ENCODE peak calls at places on chromosomes 7 and 10, in six cellular contexts. K is bronchial epithelial cell, O is HL-60, N is neural crest cell, H is BE2C, S is GM13976. X is an unnamed sample.

GRCh38 chr10:29634764-29635625 is at the start of gene SVIL:
- DNase-seq in K (peak; percentile 97), O (no peak), N (no peak), H (peak; percentile 33), S (no peak), X (no peak)

GRCh38 chr7:20440472-20441105 is 109.9 kb downstream of the ITGB8 start:
- DNase-seq in K (peak; percentile 38), O (peak; percentile 17), N (peak; percentile 25), H (peak; percentile 42), S (no peak), X (no peak)

GRCh38 chr10:97153276-97153850 is 32.4 kb downstream of the SLIT1 start:
- DNase-seq in K (no peak), O (no peak), N (no peak), H (no peak), S (no peak), X (no peak)

GRCh38 chr7:128940494-128941322 is 3.0 kb downstream of the IRF5 start:
- DNase-seq in K (no peak), O (peak; percentile 93), N (no peak), H (no peak), S (peak; percentile 90), X (no peak)

GRCh38 chr10:77360835-77361234 is 276.8 kb downstream of the KCNMA1 start:
- DNase-seq in K (no peak), O (no peak), N (no peak), H (no peak), S (no peak), X (no peak)

GRCh38 chr7:64885520-64886240 is 17.4 kb upstream of the ZNF273 start:
- DNase-seq in K (no peak), O (no peak), N (no peak), H (no peak), S (no peak), X (peak; percentile 4)

GRCh38 chr10:58384095-58384494 is 1.1 kb upstream of the TFAM start:
- DNase-seq in K (no peak), O (peak; percentile 62), N (no peak), H (no peak), S (peak; percentile 50), X (no peak)

GRCh38 chr7:26843696-26844095 is 20.7 kb downstream of the SKAP2 start:
- DNase-seq in K (no peak), O (no peak), N (no peak), H (no peak), S (no peak), X (no peak)

GRCh38 chr7:41328544-41328943 is 374.3 kb downstream of the INHBA start:
- DNase-seq in K (no peak), O (no peak), N (no peak), H (no peak), S (no peak), X (no peak)

GRCh38 chr10:61628875-61629513 is 33.7 kb upstream of the CABCOCO1 start:
- DNase-seq in K (peak; percentile 99), O (no peak), N (no peak), H (no peak), S (no peak), X (no peak)

GRCh38 chr7:149860821-149861727 is 12.7 kb upstream of the ATP6V0E2 start:
- DNase-seq in K (no peak), O (no peak), N (no peak), H (no peak), S (no peak), X (no peak)

GRCh38 chr10:44817961-44818649 is 93.0 kb upstream of the TMEM72 start:
- DNase-seq in K (no peak), O (no peak), N (no peak), H (no peak), S (no peak), X (no peak)

GRCh38 chr10:101611506-101611905 is 23.4 kb downstream of the DPCD start:
- DNase-seq in K (no peak), O (peak; percentile 13), N (no peak), H (no peak), S (no peak), X (no peak)

GRCh38 chr10:95287281-95287680 is 3.5 kb downstream of the PDLIM1 start:
- DNase-seq in K (no peak), O (no peak), N (no peak), H (no peak), S (no peak), X (no peak)

GRCh38 chr7:45680776-45681175 is 106.6 kb downstream of the ADCY1 start:
- DNase-seq in K (no peak), O (no peak), N (no peak), H (no peak), S (no peak), X (no peak)

GRCh38 chr10:119737827-119738226 is 12.0 kb downstream of the INPP5F start:
- DNase-seq in K (peak; percentile 92), O (no peak), N (no peak), H (no peak), S (no peak), X (no peak)

GRCh38 chr10:43137701-43137970 is 609 bp upstream of the CSGALNACT2 start:
- DNase-seq in K (no peak), O (peak; percentile 17), N (peak; percentile 39), H (peak; percentile 78), S (peak; percentile 63), X (peak; percentile 48)

GRCh38 chr7:41918597-41918996 is 215.7 kb upstream of the INHBA start:
- DNase-seq in K (peak; percentile 39), O (no peak), N (no peak), H (no peak), S (no peak), X (no peak)

DNA sequence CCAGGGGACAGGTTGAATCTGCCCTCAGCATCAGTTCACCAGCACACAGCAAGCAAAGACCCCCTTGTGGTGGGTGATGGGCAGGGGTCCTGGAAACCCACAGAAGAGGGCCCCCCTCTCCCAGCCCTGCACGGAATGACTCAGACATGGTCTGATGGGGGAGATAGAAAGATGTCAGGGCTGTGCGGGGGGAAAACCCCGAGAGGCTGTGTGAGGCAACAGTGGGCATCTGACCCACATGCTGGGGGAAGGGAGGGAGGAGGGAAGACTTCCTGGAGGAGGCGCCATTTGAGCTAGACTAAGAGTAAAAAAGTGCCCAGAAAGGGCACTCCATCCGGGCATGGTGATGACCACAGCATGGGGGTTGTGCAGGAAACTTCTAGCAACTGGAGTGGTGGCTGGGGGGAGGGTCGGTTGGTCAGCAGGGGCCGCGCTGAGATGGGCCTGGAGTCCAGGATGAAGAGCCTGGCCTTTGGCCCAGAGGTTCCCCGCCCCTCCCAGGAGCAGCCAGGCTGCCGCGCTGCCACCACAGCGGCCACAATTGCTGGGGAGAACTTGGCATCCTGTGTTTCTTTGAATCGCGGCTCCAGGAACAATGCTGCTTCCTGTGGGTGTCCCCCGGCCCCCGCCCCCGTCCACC is 2.5 kb downstream of the LFNG start:
- DNase-seq in K (no peak), O (peak; percentile 56), N (no peak), H (no peak), S (no peak), X (peak; percentile 72)
- TF ChIP-seq CTCF in K (no peak), O (no peak), N (no peak), H (no peak), S (no peak), X (no peak)

GRCh38 chr7:116671111-116671510 is 885 bp upstream of the MET start:
- DNase-seq in K (peak; percentile 77), O (no peak), N (no peak), H (no peak), S (no peak), X (no peak)
- TF ChIP-seq CTCF in K (no peak), O (no peak), N (no peak), H (no peak), S (no peak), X (no peak)

GRCh38 chr10:279655-280054 is 144.4 kb downstream of the ZMYND11 start:
- DNase-seq in K (no peak), O (no peak), N (no peak), H (no peak), S (no peak), X (no peak)
- TF ChIP-seq CTCF in K (no peak), O (no peak), N (peak; percentile 28), H (peak; percentile 3), S (no peak), X (no peak)

GRCh38 chr10:130179640-130180039 is 43.4 kb downstream of the GLRX3 start:
- DNase-seq in K (peak; percentile 57), O (peak; percentile 11), N (no peak), H (peak; percentile 34), S (no peak), X (no peak)
- TF ChIP-seq CTCF in K (peak; percentile 42), O (no peak), N (peak; percentile 62), H (peak; percentile 63), S (no peak), X (peak; percentile 11)

DNA sequence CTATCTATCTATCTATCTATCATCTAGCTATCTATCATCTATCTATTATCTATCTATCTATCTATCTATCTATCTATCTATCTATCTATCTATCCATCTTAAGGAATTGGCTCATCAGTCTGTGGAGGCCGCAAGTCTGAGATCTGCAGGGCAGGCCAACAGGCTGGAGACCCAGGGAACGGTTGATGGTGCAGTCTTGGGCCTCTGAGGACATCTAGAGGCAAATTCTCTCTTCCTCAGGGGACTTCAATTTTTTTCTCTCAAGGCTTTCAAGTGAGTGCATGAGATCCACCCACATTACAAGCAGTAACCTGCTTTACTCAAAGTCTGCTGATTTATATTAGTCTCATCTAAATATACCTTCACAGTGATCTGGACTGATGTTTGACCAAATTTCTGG is 197.0 kb downstream of the GLRX3 start:
- DNase-seq in K (no peak), O (no peak), N (no peak), H (no peak), S (no peak), X (no peak)
- TF ChIP-seq CTCF in K (no peak), O (no peak), N (no peak), H (no peak), S (no peak), X (no peak)

DNA sequence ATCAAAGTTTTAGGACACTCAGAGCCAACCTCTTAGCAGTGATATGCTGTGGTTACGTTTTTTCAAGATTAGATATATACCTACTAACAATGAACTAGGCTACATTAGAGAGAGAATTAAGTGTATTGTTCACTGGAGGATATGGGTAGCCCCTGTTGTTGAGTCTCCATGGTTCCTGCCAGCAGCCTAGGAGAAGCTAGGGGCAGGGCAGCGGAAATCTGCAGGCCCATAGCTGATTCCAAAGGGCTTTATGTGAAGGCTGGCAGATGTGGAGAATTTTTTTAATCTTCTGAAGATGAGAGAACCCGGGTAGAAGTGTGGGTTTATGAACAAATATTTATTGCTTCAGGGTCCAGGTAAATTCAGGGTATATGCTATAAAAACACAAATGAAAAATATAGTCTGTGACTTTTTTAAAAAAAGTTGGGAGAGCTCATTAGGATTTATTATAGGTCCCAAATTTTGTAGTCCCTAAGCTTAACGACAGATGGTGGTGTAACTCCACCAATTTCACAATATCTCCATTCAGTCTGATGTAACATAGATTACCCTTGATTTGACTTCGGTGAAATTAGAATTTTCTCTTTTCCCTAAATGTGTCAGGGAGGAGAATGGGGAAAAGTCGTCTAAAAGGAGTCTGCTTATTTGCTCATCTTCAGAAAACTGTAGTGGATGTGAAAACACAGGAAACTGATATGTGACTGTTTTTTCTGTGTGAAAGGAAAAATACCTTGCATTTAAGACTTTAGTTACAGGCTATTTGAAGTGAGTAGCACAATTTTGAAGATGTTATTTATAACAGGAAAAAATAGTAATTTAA is 163.0 kb upstream of the PPP1R3A start:
- DNase-seq in K (peak; percentile 70), O (peak; percentile 32), N (peak; percentile 18), H (no peak), S (peak; percentile 54), X (no peak)
- TF ChIP-seq CTCF in K (peak; percentile 44), O (peak; percentile 25), N (peak; percentile 89), H (peak; percentile 48), S (peak; percentile 23), X (no peak)

GRCh38 chr7:154892459-154892858 is 110.5 kb downstream of the PAXIP1 start:
- DNase-seq in K (no peak), O (no peak), N (peak; percentile 20), H (no peak), S (no peak), X (no peak)
- TF ChIP-seq CTCF in K (no peak), O (no peak), N (no peak), H (no peak), S (no peak), X (no peak)

GRCh38 chr10:26451903-26452302 is 13.8 kb downstream of the APBB1IP start:
- DNase-seq in K (no peak), O (no peak), N (no peak), H (no peak), S (no peak), X (no peak)
- TF ChIP-seq CTCF in K (no peak), O (no peak), N (no peak), H (no peak), S (no peak), X (no peak)